ENCODE peak calls at places on chromosome 15, in nine cellular contexts. W is ovary, Q is endothelial cell, A is GM20000, I is nephron progenitor cell, F is cardiac fibroblast, P is RWPE1, Z is transverse colon, C is epithelial cell of esophagus. N is an unnamed sample.

GRCh38 chr15:90883971-90884718 is at the start of gene FES:
- DNase-seq in W (peak; percentile 83), Q (peak; percentile 70), A (peak; percentile 69), I (peak; percentile 58), F (peak; percentile 74), P (no peak), Z (peak; percentile 64), C (no peak), N (no peak)

GRCh38 chr15:28112101-28112760 is 13.1 kb upstream of the OCA2 start:
- DNase-seq in W (no peak), Q (no peak), A (no peak), I (no peak), F (no peak), P (no peak), Z (no peak), C (no peak), N (no peak)

GRCh38 chr15:64146520-64146884 is 5.0 kb upstream of the SNX22 start:
- DNase-seq in W (no peak), Q (no peak), A (no peak), I (no peak), F (no peak), P (no peak), Z (no peak), C (no peak), N (no peak)

GRCh38 chr15:62886431-62887071 is 156.0 kb upstream of the TPM1 start:
- DNase-seq in W (peak; percentile 55), Q (no peak), A (no peak), I (no peak), F (no peak), P (no peak), Z (no peak), C (no peak), N (peak; percentile 59)

GRCh38 chr15:52080031-52080430 is 32.5 kb downstream of the BCL2L10 start:
- DNase-seq in W (no peak), Q (no peak), A (no peak), I (no peak), F (peak; percentile 32), P (peak; percentile 87), Z (no peak), C (peak; percentile 91), N (no peak)

GRCh38 chr15:77546050-77546501 is 86.6 kb downstream of the LINGO1 start:
- DNase-seq in W (no peak), Q (no peak), A (no peak), I (no peak), F (peak; percentile 91), P (peak; percentile 44), Z (no peak), C (peak; percentile 76), N (peak; percentile 72)

GRCh38 chr15:27582741-27583400 is 516.2 kb downstream of the OCA2 start:
- DNase-seq in W (no peak), Q (no peak), A (no peak), I (no peak), F (peak; percentile 15), P (no peak), Z (no peak), C (no peak), N (no peak)

GRCh38 chr15:77436822-77437221 is 16.1 kb downstream of the HMG20A start:
- DNase-seq in W (no peak), Q (no peak), A (no peak), I (no peak), F (no peak), P (no peak), Z (no peak), C (no peak), N (no peak)

GRCh38 chr15:60407406-60407805 is 9.6 kb upstream of the ANXA2 start:
- DNase-seq in W (no peak), Q (no peak), A (no peak), I (no peak), F (peak; percentile 66), P (peak; percentile 96), Z (no peak), C (peak; percentile 81), N (no peak)

GRCh38 chr15:100183921-100184480 is 157.8 kb downstream of the ADAMTS17 start:
- DNase-seq in W (peak; percentile 18), Q (no peak), A (no peak), I (no peak), F (no peak), P (no peak), Z (no peak), C (no peak), N (no peak)

GRCh38 chr15:92878593-92879053 is 21.5 kb upstream of the CHD2 start:
- DNase-seq in W (no peak), Q (no peak), A (no peak), I (no peak), F (no peak), P (no peak), Z (no peak), C (no peak), N (no peak)

GRCh38 chr15:57213783-57214366 is 162.4 kb upstream of the CGNL1 start:
- DNase-seq in W (no peak), Q (no peak), A (peak; percentile 4), I (no peak), F (peak; percentile 79), P (peak; percentile 3), Z (no peak), C (peak; percentile 48), N (no peak)

GRCh38 chr15:95290376-95290973 is 1040.0 kb upstream of the NR2F2 start:
- DNase-seq in W (no peak), Q (no peak), A (no peak), I (peak; percentile 21), F (no peak), P (no peak), Z (no peak), C (no peak), N (no peak)

DNA sequence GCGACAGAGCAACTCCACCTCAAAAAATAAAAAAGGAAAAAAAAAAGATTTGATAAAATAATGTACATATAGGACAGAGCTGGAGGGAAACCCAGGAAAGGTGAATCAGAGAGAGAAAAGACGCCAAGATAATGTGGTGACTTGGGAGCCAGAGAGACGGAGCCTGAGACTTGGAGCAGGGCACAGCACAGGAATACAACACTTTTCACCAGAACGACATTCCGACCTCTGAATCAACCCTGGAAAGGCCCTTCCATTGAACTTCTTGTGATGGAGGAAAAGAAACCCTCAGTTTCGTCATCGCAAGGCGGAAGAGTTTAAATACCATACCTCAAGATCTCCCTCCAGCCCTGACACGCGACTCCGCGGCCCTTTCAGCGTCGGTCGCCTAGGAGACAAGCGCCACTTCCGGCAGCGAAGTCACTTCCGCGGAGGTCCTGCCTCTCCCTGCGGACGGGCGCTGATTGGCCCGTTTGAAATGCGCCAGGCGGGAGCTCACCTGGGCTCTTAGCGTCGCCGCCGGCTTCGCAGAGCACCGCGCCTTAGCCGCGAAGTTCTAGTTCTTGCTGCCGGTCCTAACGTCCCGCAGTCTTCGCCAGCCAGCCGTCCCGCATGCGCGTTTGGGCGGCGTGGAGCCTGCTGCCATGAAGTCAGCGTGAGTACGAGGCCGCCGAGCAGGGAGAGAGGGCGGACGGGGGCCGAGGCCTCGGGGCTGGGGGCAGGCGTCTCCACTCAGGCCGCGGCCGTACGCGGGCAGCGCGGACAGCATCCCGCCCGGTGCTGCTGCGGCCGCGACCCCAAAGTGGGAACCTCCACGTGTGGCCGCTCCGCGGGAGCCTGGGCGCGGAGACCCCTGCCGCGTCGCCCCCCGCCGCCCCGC is at the start of gene KIF23:
- DNase-seq in W (peak; percentile 92), Q (peak; percentile 80), A (peak; percentile 98), I (peak; percentile 89), F (peak; percentile 94), P (peak; percentile 99), Z (peak; percentile 95), C (peak; percentile 97), N (peak; percentile 97)
- TF ChIP-seq CTCF in W (no peak), Q (no peak), A (no peak), I (no peak), F (no peak), P (no peak), Z (no peak), C (no peak), N (no peak)

DNA sequence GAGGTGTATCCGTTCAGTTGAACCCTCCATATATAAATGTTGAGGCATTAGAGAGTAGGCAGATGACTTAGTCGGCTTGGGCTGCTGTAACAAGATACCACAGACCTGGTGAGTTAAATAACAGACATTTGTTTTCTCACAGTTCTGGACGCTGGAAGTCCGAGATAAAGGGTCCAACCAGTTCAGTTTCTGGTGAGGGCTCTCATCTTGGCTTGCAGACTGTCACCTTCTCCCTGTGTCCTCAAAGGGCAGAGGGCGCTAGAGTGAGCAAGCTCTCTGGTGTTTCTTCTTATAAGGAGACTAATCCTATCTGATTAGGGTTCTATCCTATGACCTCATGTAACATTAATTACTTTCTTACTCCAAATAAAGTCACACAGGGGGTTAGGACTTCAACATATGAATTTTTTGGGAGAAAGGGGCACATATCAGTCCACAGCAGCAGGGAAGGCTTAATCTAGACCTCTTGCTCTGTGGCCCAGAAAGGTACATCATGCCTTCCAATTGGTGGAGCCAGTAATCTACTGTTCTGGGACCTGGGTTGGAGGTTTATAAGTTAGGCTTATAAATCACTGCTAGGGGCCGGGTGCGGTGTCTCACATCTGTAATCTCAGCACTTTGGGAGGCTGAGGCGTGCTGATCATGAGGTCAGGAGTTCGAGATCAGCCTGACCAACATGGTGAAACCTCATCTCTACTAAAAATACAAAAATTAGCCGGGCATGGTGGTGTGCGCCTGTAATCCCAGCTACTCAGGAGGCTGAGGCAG is 26.3 kb upstream of the SLC28A2 start:
- DNase-seq in W (no peak), Q (no peak), A (no peak), I (no peak), F (no peak), P (no peak), Z (no peak), C (no peak), N (no peak)
- TF ChIP-seq CTCF in W (no peak), Q (no peak), A (no peak), I (no peak), F (no peak), P (no peak), Z (no peak), C (no peak), N (no peak)

DNA sequence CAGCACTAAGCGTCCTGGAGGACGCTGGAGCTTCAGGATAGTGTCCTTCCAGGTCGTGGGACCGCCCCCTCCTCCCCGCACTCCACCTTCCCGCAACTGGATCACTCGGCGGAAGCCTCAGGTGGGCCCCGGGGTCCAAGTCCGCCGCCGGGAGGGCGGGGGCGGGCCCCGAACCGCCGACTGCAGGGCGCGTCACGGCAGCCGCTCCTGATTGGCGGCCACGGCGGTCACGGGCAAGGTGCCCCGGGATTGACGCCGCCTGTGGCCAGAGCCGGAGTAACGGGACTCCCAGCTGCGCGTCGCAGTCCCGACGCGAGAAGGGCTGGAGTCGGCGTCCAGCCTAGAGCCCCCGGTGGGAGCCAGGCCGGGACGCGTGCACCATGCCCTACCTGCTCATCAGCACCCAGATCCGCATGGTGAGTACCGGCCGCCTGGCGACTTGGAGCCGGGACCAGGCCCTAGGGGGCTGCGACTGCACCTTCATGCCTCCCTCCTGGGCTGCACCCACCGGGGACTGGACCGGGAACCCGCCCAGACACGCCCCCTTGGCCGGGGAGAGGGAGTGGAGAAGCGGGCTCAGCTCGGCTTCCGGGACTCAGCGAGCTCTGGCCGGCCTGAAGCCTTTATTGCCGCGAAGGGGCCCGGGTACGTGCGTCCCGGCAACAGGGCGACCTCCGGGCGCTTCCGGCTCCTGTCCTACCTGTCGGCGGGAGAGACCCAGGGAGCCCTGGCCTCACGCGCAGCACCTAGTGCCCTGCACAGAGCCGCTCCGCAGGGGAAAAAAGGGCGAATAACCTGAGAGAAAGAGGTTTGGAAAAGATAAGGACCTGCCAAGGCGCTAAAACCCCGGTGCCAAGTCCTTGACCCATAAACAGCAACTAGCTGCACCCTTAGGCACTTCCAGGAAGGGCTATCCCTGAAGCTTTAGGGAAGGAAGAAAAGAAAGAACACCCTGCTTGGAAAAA is at the start of gene GCHFR:
- DNase-seq in W (peak; percentile 90), Q (peak; percentile 71), A (peak; percentile 89), I (peak; percentile 82), F (peak; percentile 74), P (peak; percentile 68), Z (peak; percentile 90), C (peak; percentile 55), N (peak; percentile 70)
- TF ChIP-seq CTCF in W (no peak), Q (no peak), A (no peak), I (peak; percentile 40), F (peak; percentile 14), P (peak; percentile 71), Z (peak; percentile 37), C (peak; percentile 5), N (no peak)

GRCh38 chr15:98648654-98649537 is 557 bp downstream of the IGF1R start:
- DNase-seq in W (peak; percentile 78), Q (peak; percentile 49), A (peak; percentile 71), I (peak; percentile 68), F (peak; percentile 68), P (no peak), Z (peak; percentile 49), C (peak; percentile 58), N (peak; percentile 57)
- TF ChIP-seq CTCF in W (no peak), Q (no peak), A (no peak), I (no peak), F (no peak), P (peak; percentile 15), Z (no peak), C (no peak), N (no peak)

N was measured in Calu3.